ENCODE peak calls at places on chromosome 18, in seven cellular contexts. R is ovary, Y is endothelial cell, Z is AG09309, C is left ventricle myocardium inferior, G is cardiac muscle cell, O is breast epithelium. F is an unnamed sample.

GRCh38 chr18:48152549-48152948 is 222.1 kb upstream of the SMAD2 start:
- DNase-seq in R (no peak), Y (no peak), Z (peak), C (no peak), G (no peak), O (no peak), F (no peak)

GRCh38 chr18:23054553-23054952 is 80.7 kb upstream of the CABLES1 start:
- DNase-seq in R (no peak), Y (no peak), Z (no peak), C (no peak), G (no peak), O (no peak), F (no peak)

GRCh38 chr18:54829856-54830255 is 1.6 kb downstream of the RAB27B start:
- DNase-seq in R (no peak), Y (no peak), Z (no peak), C (no peak), G (no peak), O (no peak), F (no peak)

GRCh38 chr18:46211816-46212215 is 107.6 kb downstream of the HAUS1 start:
- DNase-seq in R (no peak), Y (no peak), Z (no peak), C (no peak), G (no peak), O (no peak), F (no peak)

GRCh38 chr18:34322365-34323289 is 97.9 kb upstream of the NOL4 start:
- DNase-seq in R (no peak), Y (peak), Z (no peak), C (peak), G (peak), O (no peak), F (no peak)

GRCh38 chr18:38367473-38367872 is 801.9 kb upstream of the CELF4 start:
- DNase-seq in R (no peak), Y (no peak), Z (no peak), C (no peak), G (no peak), O (no peak), F (no peak)

GRCh38 chr18:51135361-51135760 is 62.1 kb downstream of the MEX3C start:
- DNase-seq in R (no peak), Y (no peak), Z (peak), C (no peak), G (no peak), O (no peak), F (no peak)

GRCh38 chr18:22606563-22607283 is 189.0 kb upstream of the CTAGE1 start:
- DNase-seq in R (no peak), Y (no peak), Z (no peak), C (no peak), G (peak), O (no peak), F (no peak)

GRCh38 chr18:3111523-3112240 is 98.7 kb upstream of the LPIN2 start:
- DNase-seq in R (no peak), Y (no peak), Z (no peak), C (no peak), G (no peak), O (no peak), F (no peak)

GRCh38 chr18:26192233-26192632 is 34.0 kb upstream of the TAF4B start:
- DNase-seq in R (no peak), Y (no peak), Z (no peak), C (no peak), G (no peak), O (no peak), F (no peak)

GRCh38 chr18:48627216-48627615 is 88.4 kb downstream of the CTIF start:
- DNase-seq in R (no peak), Y (no peak), Z (no peak), C (no peak), G (no peak), O (no peak), F (no peak)

GRCh38 chr18:49487711-49488310 is 777 bp upstream of the C18orf32 start:
- DNase-seq in R (no peak), Y (no peak), Z (no peak), C (no peak), G (no peak), O (no peak), F (no peak)

GRCh38 chr18:23231340-23232021 is 96.2 kb downstream of the CABLES1 start:
- DNase-seq in R (peak), Y (no peak), Z (peak), C (peak), G (no peak), O (peak), F (no peak)

GRCh38 chr18:54983041-54983686 is 23.9 kb upstream of the CCDC68 start:
- DNase-seq in R (no peak), Y (no peak), Z (peak), C (no peak), G (peak), O (no peak), F (no peak)

GRCh38 chr18:2903006-2903405 is 56.2 kb downstream of the EMILIN2 start:
- DNase-seq in R (peak), Y (no peak), Z (no peak), C (peak), G (peak), O (no peak), F (no peak)

GRCh38 chr18:49597556-49597955 is 35.7 kb downstream of the LIPG start:
- DNase-seq in R (no peak), Y (no peak), Z (no peak), C (no peak), G (no peak), O (no peak), F (no peak)

GRCh38 chr18:24136967-24137373 is 1.9 kb upstream of the CABYR start:
- DNase-seq in R (no peak), Y (no peak), Z (no peak), C (no peak), G (no peak), O (no peak), F (no peak)

GRCh38 chr18:58682429-58683069 is 11.3 kb downstream of the MALT1 start:
- DNase-seq in R (peak), Y (no peak), Z (no peak), C (peak), G (peak), O (peak), F (no peak)

GRCh38 chr18:57497372-57498294 is 62.5 kb downstream of the ONECUT2 start:
- DNase-seq in R (no peak), Y (no peak), Z (peak), C (no peak), G (peak), O (no peak), F (no peak)

GRCh38 chr18:50836521-50836957 is 16.7 kb upstream of the MRO start:
- DNase-seq in R (no peak), Y (no peak), Z (no peak), C (no peak), G (no peak), O (no peak), F (no peak)

GRCh38 chr18:23593720-23594119 is 7.4 kb upstream of the NPC1 start:
- DNase-seq in R (no peak), Y (no peak), Z (peak), C (no peak), G (no peak), O (no peak), F (no peak)

GRCh38 chr18:63586431-63586830 is 712 bp upstream of the SERPINB13 start:
- DNase-seq in R (no peak), Y (no peak), Z (no peak), C (no peak), G (no peak), O (no peak), F (no peak)

GRCh38 chr18:7812431-7813063 is 245.4 kb downstream of the PTPRM start:
- DNase-seq in R (no peak), Y (no peak), Z (peak), C (no peak), G (peak), O (no peak), F (no peak)

GRCh38 chr18:50297621-50298442 is 10.3 kb upstream of the CXXC1 start:
- DNase-seq in R (peak), Y (peak), Z (no peak), C (peak), G (peak), O (peak), F (no peak)

GRCh38 chr18:31101148-31102019 is 837 bp downstream of the DSC2 start:
- DNase-seq in R (peak), Y (peak), Z (no peak), C (peak), G (peak), O (peak), F (peak)

GRCh38 chr18:24846133-24846532 is 385.7 kb downstream of the HRH4 start:
- DNase-seq in R (no peak), Y (no peak), Z (no peak), C (no peak), G (no peak), O (no peak), F (no peak)

GRCh38 chr18:36127866-36128845 is 984 bp downstream of the SLC39A6 start:
- DNase-seq in R (peak), Y (peak), Z (no peak), C (no peak), G (peak), O (no peak), F (no peak)

GRCh38 chr18:51153659-51154371 is 43.7 kb downstream of the MEX3C start:
- DNase-seq in R (no peak), Y (no peak), Z (no peak), C (no peak), G (no peak), O (no peak), F (no peak)

GRCh38 chr18:45801396-45802004 is 24.0 kb upstream of the SIGLEC15 start:
- DNase-seq in R (no peak), Y (no peak), Z (no peak), C (no peak), G (no peak), O (no peak), F (no peak)

GRCh38 chr18:2471523-2471922 is 99.8 kb downstream of the METTL4 start:
- DNase-seq in R (no peak), Y (no peak), Z (no peak), C (no peak), G (no peak), O (no peak), F (no peak)

GRCh38 chr18:25805323-25805722 is 285.1 kb downstream of the SS18 start:
- DNase-seq in R (peak), Y (no peak), Z (peak), C (no peak), G (no peak), O (no peak), F (no peak)

GRCh38 chr18:24868760-24869237 is 408.4 kb downstream of the HRH4 start:
- DNase-seq in R (no peak), Y (no peak), Z (peak), C (no peak), G (no peak), O (no peak), F (no peak)

GRCh38 chr18:21505231-21505630 is 95.3 kb downstream of the ESCO1 start:
- DNase-seq in R (no peak), Y (no peak), Z (no peak), C (no peak), G (no peak), O (no peak), F (no peak)

GRCh38 chr18:21508302-21508701 is 92.2 kb downstream of the ESCO1 start:
- DNase-seq in R (no peak), Y (no peak), Z (no peak), C (no peak), G (no peak), O (no peak), F (no peak)

GRCh38 chr18:21513741-21514140 is 86.8 kb downstream of the ESCO1 start:
- DNase-seq in R (no peak), Y (no peak), Z (no peak), C (no peak), G (no peak), O (no peak), F (no peak)

GRCh38 chr18:21513292-21513691 is 87.2 kb downstream of the ESCO1 start:
- DNase-seq in R (no peak), Y (no peak), Z (no peak), C (no peak), G (no peak), O (no peak), F (no peak)

GRCh38 chr18:21509062-21509461 is 91.4 kb downstream of the ESCO1 start:
- DNase-seq in R (no peak), Y (no peak), Z (no peak), C (no peak), G (no peak), O (no peak), F (no peak)
- TF ChIP-seq CTCF in R (no peak), Y (no peak), Z (no peak), C (no peak), G (no peak), O (no peak), F (peak)

GRCh38 chr18:43661570-43661969 is 384.3 kb upstream of the SYT4 start:
- DNase-seq in R (no peak), Y (peak), Z (peak), C (no peak), G (peak), O (no peak), F (no peak)
- TF ChIP-seq CTCF in R (no peak), Y (no peak), Z (peak), C (peak), G (peak), O (no peak), F (peak)

DNA sequence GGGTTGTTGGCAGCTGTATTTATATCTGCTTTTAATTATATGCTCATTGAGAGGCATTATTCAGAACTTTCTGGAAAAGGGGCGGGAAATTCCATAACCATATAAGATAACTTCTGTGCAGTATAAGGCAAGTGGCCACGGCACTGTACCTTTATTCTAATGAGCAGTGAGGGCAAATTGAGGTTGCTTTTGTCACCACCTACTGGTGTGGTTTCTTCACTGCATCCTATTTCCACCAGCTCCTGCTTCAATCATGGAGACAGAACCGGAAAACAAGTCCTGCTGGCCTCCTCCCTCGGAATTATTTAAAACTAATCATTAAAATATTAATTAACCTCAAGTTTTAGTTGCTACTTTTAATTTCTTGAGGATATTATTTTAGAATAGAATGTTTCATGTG is 759.4 kb downstream of the CBLN2 start:
- DNase-seq in R (no peak), Y (no peak), Z (no peak), C (no peak), G (no peak), O (no peak), F (no peak)
- TF ChIP-seq CTCF in R (no peak), Y (no peak), Z (peak), C (peak), G (peak), O (no peak), F (peak)

GRCh38 chr18:9334351-9335254 is at the start of gene TWSG1:
- DNase-seq in R (peak), Y (peak), Z (peak), C (peak), G (peak), O (peak), F (peak)
- TF ChIP-seq CTCF in R (peak), Y (peak), Z (peak), C (peak), G (peak), O (no peak), F (peak)

DNA sequence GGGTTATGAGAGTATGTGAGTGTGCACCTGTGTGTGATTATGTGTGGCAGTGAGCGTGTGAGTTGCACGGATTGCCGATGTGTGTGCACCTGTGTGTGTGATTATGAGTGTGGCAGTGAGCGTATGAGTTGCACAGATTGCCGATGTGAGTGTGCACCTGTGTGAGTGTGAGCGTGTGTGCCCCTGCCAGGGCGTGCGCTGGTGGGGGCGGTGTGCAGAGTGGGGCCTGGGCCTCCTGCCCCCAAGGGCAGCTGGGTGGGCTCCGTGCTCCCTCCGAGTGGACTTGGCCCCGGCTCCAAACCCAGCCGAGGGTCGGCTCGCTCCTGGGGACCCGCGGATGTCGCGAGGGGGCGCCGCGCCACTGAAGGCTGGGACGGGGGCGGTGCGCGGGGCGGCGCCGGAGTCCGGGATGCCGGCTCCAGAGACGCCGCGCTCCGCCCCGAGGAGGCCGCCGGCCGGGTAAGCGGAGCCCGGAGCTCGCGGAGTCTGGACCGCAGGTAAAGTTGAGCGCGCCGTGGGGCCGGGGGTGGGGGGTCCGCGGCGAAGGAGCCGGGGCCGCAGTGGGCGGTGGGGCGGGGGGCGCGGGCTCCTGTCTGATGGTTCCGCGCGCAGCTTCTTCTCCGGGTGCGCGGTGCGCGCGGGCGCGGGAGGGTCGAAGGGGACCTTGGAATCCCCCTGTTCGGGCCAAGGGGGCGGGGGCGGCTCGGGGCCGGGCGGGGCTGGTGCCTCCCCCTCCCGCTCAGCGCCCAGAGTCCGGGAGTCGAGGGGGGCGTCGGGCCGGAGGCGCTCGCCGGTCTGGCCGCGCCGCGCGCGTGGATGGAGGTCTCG is at the start of gene KCNG2:
- DNase-seq in R (no peak), Y (peak), Z (no peak), C (no peak), G (peak), O (no peak), F (peak)
- TF ChIP-seq CTCF in R (no peak), Y (no peak), Z (no peak), C (no peak), G (peak), O (no peak), F (peak)

DNA sequence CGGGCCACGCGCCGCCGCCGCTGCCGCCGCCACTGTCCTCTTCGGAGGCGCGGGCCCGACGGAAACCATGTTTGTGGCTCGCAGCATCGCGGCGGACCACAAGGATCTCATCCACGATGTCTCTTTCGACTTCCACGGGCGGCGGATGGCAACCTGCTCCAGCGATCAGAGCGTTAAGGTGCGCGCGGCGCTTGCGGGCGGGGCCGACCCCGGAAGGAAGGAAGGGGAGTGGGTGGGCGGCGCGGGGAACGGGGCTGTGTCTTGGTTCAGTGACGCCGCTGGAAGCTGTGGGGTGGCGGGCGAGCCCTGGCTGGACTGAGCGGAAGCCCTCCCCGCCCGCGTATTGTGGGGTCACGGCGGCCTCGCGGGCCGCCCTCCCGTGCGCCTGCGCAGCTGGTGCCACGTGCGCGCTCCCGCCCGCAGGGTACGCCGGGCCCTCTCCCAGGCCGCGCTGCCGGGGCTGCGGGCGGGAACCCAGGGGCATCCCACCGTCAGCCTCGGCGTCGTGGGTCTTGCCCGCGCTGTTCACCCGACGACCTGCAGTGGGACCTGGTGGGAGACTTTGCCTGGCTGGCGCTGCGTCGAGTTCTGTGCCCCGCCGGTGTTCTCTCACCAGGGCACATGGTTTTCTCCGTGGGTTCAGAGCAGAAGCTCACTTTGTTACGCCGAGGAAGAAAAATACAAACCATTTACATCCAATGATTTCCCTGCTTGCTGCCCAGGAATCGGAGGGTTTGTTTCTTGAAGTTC is 419 bp downstream of the SEH1L start:
- DNase-seq in R (peak), Y (peak), Z (peak), C (peak), G (peak), O (peak), F (peak)
- TF ChIP-seq CTCF in R (no peak), Y (no peak), Z (no peak), C (no peak), G (no peak), O (no peak), F (no peak)

GRCh38 chr18:77061946-77062517 is 70.6 kb downstream of the MBP start:
- DNase-seq in R (no peak), Y (no peak), Z (no peak), C (no peak), G (no peak), O (no peak), F (no peak)
- TF ChIP-seq CTCF in R (no peak), Y (no peak), Z (no peak), C (peak), G (no peak), O (no peak), F (no peak)

GRCh38 chr18:812673-813404 is 797 bp upstream of the YES1 start:
- DNase-seq in R (peak), Y (peak), Z (peak), C (peak), G (no peak), O (peak), F (no peak)

GRCh38 chr18:813405-814071 is 1.5 kb upstream of the YES1 start:
- DNase-seq in R (no peak), Y (no peak), Z (no peak), C (no peak), G (no peak), O (no peak), F (no peak)

GRCh38 chr18:815353-815752 is 3.3 kb upstream of the YES1 start:
- DNase-seq in R (no peak), Y (no peak), Z (no peak), C (no peak), G (no peak), O (no peak), F (no peak)

GRCh38 chr18:816088-816653 is 4.1 kb upstream of the YES1 start:
- DNase-seq in R (no peak), Y (no peak), Z (no peak), C (no peak), G (no peak), O (no peak), F (no peak)

DNA sequence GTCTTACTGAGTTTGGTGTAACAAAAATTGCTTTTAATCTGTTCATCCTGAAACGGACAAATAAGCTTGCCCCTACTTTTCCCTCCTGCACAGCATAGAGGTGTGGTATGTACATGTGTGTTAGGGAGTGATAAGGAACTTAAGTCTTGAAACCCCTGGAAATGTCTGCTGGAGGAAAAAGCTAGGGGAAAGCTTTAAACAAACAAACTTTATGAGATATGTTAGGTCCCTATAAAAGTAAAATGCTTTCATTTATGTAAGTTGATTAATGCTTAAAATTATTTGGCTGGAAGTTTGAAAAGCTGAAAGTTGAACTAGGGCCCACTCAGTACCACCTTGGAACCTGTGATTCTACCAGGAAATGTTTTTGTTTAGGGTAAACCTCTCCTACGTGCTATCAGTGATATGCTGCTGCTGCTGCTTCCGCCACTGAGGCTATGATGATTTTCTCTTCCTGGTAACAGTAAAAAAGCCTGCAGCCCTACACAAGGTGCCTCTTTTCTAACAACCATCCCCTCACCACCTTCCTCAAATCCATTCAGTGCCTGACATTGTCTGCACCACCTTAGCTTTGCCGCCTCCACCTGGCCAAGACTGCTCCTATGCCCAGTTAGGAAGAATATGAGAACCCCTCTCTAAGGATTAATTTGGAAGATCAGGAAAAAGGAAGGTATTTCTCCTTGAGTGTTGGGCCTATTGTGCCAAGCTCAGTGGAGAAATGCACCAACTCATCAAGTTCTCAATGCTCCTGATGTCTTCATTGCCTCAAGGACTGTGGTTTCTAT is 2.5 kb upstream of the YES1 start:
- DNase-seq in R (no peak), Y (peak), Z (no peak), C (no peak), G (no peak), O (no peak), F (no peak)
- TF ChIP-seq CTCF in R (no peak), Y (no peak), Z (no peak), C (no peak), G (no peak), O (no peak), F (no peak)

GRCh38 chr18:32550958-32551357 is 80.3 kb upstream of the GAREM1 start:
- DNase-seq in R (no peak), Y (peak), Z (no peak), C (no peak), G (peak), O (no peak), F (no peak)
- TF ChIP-seq CTCF in R (no peak), Y (peak), Z (peak), C (no peak), G (peak), O (no peak), F (peak)

F was measured in type B pancreatic cell.